ENCODE peak calls at places on chromosomes 5 and 9, in seven cellular contexts. R, L, X, H, G, B and P are unnamed samples.
A peak's percentile ranks its signal among the peaks of the same experiment; 100 is the strongest.

GRCh38 chr5:61450880-61451279 is 118.8 kb downstream of the ZSWIM6 start:
- DNase-seq in G (peak; percentile 66), H (no peak), X (peak; percentile 44), L (no peak), B (peak; percentile 51), R (peak; percentile 7), P (peak; percentile 83)

GRCh38 chr5:37543216-37543615 is 164.1 kb downstream of the WDR70 start:
- DNase-seq in G (no peak), H (no peak), B (no peak), R (no peak), X (no peak), L (no peak), P (no peak)

GRCh38 chr5:54455413-54456157 is at the start of gene HSPB3:
- DNase-seq in L (no peak), G (no peak), X (peak; percentile 43), R (no peak), B (peak; percentile 45), H (no peak), P (peak; percentile 98)

GRCh38 chr5:98402130-98402529 is 371.3 kb upstream of the RGMB start:
- DNase-seq in B (no peak), H (no peak), G (no peak), R (peak; percentile 36), X (no peak), L (no peak), P (peak; percentile 13)

GRCh38 chr5:137433539-137433938 is 65.6 kb downstream of the SPOCK1 start:
- DNase-seq in X (no peak), H (no peak), R (no peak), B (no peak), L (no peak), G (no peak), P (no peak)

GRCh38 chr5:158917731-158918130 is 182.0 kb downstream of the EBF1 start:
- DNase-seq in H (no peak), G (no peak), B (no peak), X (no peak), L (no peak), R (no peak), P (no peak)

GRCh38 chr9:12684923-12685468 is 8.2 kb upstream of the TYRP1 start:
- DNase-seq in X (no peak), L (no peak), G (no peak), B (peak; percentile 29), H (no peak), R (no peak), P (peak; percentile 36)

GRCh38 chr9:27393054-27393846 is 96.3 kb upstream of the EQTN start:
- DNase-seq in L (no peak), X (no peak), B (no peak), G (no peak), H (no peak), R (no peak), P (no peak)

GRCh38 chr5:2018390-2018724 is 135.6 kb upstream of the IRX4 start:
- DNase-seq in H (no peak), R (no peak), B (no peak), L (no peak), G (no peak), X (no peak), P (no peak)

GRCh38 chr5:9034671-9035070 is 511.2 kb downstream of the SEMA5A start:
- DNase-seq in B (peak; percentile 90), R (peak; percentile 81), X (no peak), L (no peak), G (no peak), H (no peak), P (peak; percentile 89)

GRCh38 chr9:121944741-121945191 is 148.3 kb downstream of the TTLL11 start:
- DNase-seq in G (no peak), R (peak; percentile 89), X (no peak), H (no peak), B (peak; percentile 87), L (no peak), P (peak; percentile 98)

GRCh38 chr5:66933066-66933465 is 263.5 kb downstream of the CD180 start:
- DNase-seq in B (peak; percentile 86), X (peak; percentile 17), H (no peak), G (no peak), R (peak; percentile 65), L (no peak), P (peak; percentile 82)

GRCh38 chr5:179142434-179143198 is 82.4 kb downstream of the ZNF354C start:
- DNase-seq in G (no peak), B (peak; percentile 87), H (no peak), X (no peak), R (peak; percentile 27), L (no peak), P (peak; percentile 87)

GRCh38 chr9:131480258-131480657 is 22.5 kb upstream of the POMT1 start:
- DNase-seq in R (peak; percentile 46), X (no peak), G (no peak), H (no peak), L (no peak), B (no peak), P (no peak)

GRCh38 chr5:61330341-61330878 is 1.6 kb upstream of the ZSWIM6 start:
- DNase-seq in H (no peak), G (peak; percentile 21), L (no peak), X (no peak), B (peak; percentile 45), R (peak; percentile 50), P (peak; percentile 66)

GRCh38 chr9:2623046-2623865 is 1.7 kb downstream of the VLDLR start:
- DNase-seq in H (no peak), X (no peak), L (peak; percentile 43), G (peak; percentile 42), B (peak; percentile 59), R (no peak), P (peak; percentile 62)

GRCh38 chr5:84290161-84290560 is 94.5 kb downstream of the EDIL3 start:
- DNase-seq in B (no peak), H (no peak), R (no peak), X (no peak), L (no peak), G (no peak), P (peak; percentile 23)

GRCh38 chr5:14983666-14984441 is 112.3 kb upstream of the ANKH start:
- DNase-seq in R (no peak), B (no peak), L (no peak), G (no peak), X (no peak), H (no peak), P (no peak)

GRCh38 chr5:88542786-88543185 is 274.1 kb upstream of the TMEM161B start:
- DNase-seq in L (no peak), R (no peak), G (no peak), H (no peak), X (no peak), B (no peak), P (no peak)

GRCh38 chr5:59755476-59755875 is 138.1 kb downstream of the PDE4D start:
- DNase-seq in B (no peak), X (no peak), R (no peak), L (no peak), H (no peak), G (no peak), P (no peak)

GRCh38 chr5:86929123-86929766 is 311.5 kb downstream of the COX7C start:
- DNase-seq in L (peak; percentile 57), H (no peak), B (no peak), R (no peak), G (no peak), X (no peak), P (no peak)

GRCh38 chr5:151340004-151340403 is 7.4 kb downstream of the SLC36A2 start:
- DNase-seq in R (no peak), L (no peak), H (no peak), G (no peak), X (no peak), B (no peak), P (no peak)

GRCh38 chr9:135215571-135216161 is 128.2 kb downstream of the OLFM1 start:
- DNase-seq in H (no peak), R (peak; percentile 1), G (peak; percentile 94), X (no peak), B (no peak), L (peak; percentile 5), P (no peak)

GRCh38 chr5:177508217-177508611 is 1.4 kb downstream of the DOK3 start:
- DNase-seq in B (no peak), R (no peak), H (no peak), G (no peak), L (no peak), X (no peak), P (no peak)

GRCh38 chr9:110143969-110144545 is 63.9 kb downstream of the C9orf152 start:
- DNase-seq in R (no peak), L (no peak), B (no peak), X (no peak), H (no peak), G (no peak), P (no peak)

GRCh38 chr5:143019614-143020515 is 249.7 kb downstream of the ARHGAP26 start:
- DNase-seq in B (no peak), H (no peak), L (no peak), G (no peak), R (no peak), X (no peak), P (no peak)

GRCh38 chr5:38413696-38414095 is 142.8 kb downstream of the LIFR start:
- DNase-seq in H (no peak), X (no peak), R (no peak), B (no peak), G (no peak), L (no peak), P (no peak)

GRCh38 chr5:74056789-74057164 is 430.8 kb downstream of the ARHGEF28 start:
- DNase-seq in L (peak; percentile 11), X (no peak), H (no peak), R (peak; percentile 51), B (peak; percentile 33), G (no peak), P (peak; percentile 51)

GRCh38 chr9:113616716-113617496 is 153.4 kb downstream of the RGS3 start:
- DNase-seq in B (no peak), L (no peak), R (no peak), G (no peak), X (no peak), H (no peak), P (no peak)

GRCh38 chr5:140969880-140970279 is 3.6 kb downstream of the PCDHAC2 start:
- DNase-seq in B (no peak), H (no peak), G (no peak), X (no peak), L (no peak), R (no peak), P (no peak)

GRCh38 chr5:14041528-14042184 is 97.2 kb upstream of the DNAH5 start:
- DNase-seq in X (no peak), B (peak; percentile 49), L (no peak), G (no peak), R (no peak), H (no peak), P (no peak)

GRCh38 chr9:90641868-90642558 is 611 bp downstream of the DIRAS2 start:
- DNase-seq in L (no peak), X (no peak), R (no peak), B (no peak), G (no peak), H (no peak), P (no peak)

GRCh38 chr5:73867344-73868335 is 241.6 kb downstream of the ARHGEF28 start:
- DNase-seq in X (peak; percentile 1), G (no peak), B (peak; percentile 68), H (no peak), L (no peak), R (no peak), P (peak; percentile 73)

GRCh38 chr5:149664083-149664482 is 66.0 kb upstream of the PPARGC1B start:
- DNase-seq in X (no peak), R (no peak), G (no peak), H (no peak), B (no peak), L (no peak), P (no peak)

GRCh38 chr5:175163586-175164275 is 280.3 kb downstream of the DRD1 start:
- DNase-seq in H (no peak), X (no peak), L (no peak), G (no peak), R (no peak), B (no peak), P (no peak)